ENCODE peak calls at places on chromosomes 1 and 21, in eight cellular contexts. W is SK-N-SH, Q is H1, F is K562, D is HepG2, R is GM12878, U is SK-N-MC, Z is endothelial cell of umbilical vein. X is an unnamed sample.

GRCh38 chr1:95041491-95042165 is 31.1 kb downstream of the ALG14 start:
- DNase-seq in R (no peak), Q (no peak), D (peak), U (peak), W (peak), F (peak), Z (peak), X (peak)

GRCh38 chr1:36137226-36137625 is 12.1 kb downstream of the TRAPPC3 start:
- DNase-seq in W (no peak), F (no peak), Q (no peak), Z (no peak), U (no peak), R (no peak), D (no peak), X (no peak)

GRCh38 chr21:45285266-45285931 is 2.3 kb downstream of the POFUT2 start:
- DNase-seq in R (no peak), D (no peak), W (no peak), F (no peak), U (no peak), Q (no peak), Z (no peak), X (no peak)

GRCh38 chr21:37710555-37711293 is 205.5 kb downstream of the KCNJ6 start:
- DNase-seq in Z (no peak), D (peak), R (no peak), U (no peak), Q (no peak), F (no peak), W (peak), X (no peak)

GRCh38 chr1:203033287-203033686 is 7.0 kb downstream of the PPFIA4 start:
- DNase-seq in F (no peak), R (no peak), D (no peak), Z (no peak), Q (no peak), U (no peak), W (no peak), X (no peak)

GRCh38 chr21:21064353-21064752 is 66.1 kb downstream of the NCAM2 start:
- DNase-seq in Z (no peak), R (no peak), F (no peak), U (no peak), D (no peak), Q (no peak), W (no peak), X (no peak)

GRCh38 chr1:12180903-12181302 is 14.1 kb downstream of the TNFRSF1B start:
- DNase-seq in U (no peak), R (no peak), Z (no peak), D (no peak), Q (no peak), F (no peak), W (no peak), X (no peak)

GRCh38 chr21:45465611-45466329 is 60.8 kb downstream of the COL18A1 start:
- DNase-seq in F (no peak), R (no peak), Q (no peak), D (no peak), Z (no peak), W (peak), U (no peak), X (no peak)

GRCh38 chr21:34845521-34846213 is 176.9 kb downstream of the CLIC6 start:
- DNase-seq in Z (peak), W (no peak), F (no peak), R (peak), U (no peak), D (no peak), Q (no peak), X (peak)

GRCh38 chr1:89035080-89035479 is 12.4 kb upstream of the GBP3 start:
- DNase-seq in Z (no peak), W (no peak), F (no peak), R (no peak), D (no peak), Q (no peak), U (no peak), X (no peak)

DNA sequence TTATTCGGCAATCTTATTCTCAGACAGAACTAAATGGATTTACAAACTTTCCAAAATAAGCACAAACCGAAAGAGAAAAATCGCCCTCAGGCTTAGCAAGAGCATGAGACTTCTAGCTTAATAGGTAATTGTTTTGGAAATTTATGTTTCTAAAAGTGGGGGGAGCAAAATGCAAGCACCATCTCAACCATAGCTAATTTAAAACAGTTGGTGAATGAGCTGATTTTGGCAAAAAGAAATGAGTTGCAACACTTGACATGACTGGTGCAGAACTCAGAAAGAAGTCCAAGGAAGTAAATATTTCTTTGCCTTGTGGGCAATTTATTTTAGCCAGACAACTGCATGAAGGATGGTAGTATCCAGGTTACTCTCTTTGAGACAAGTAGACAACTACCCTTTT is 71.5 kb upstream of the PTGFR start:
- DNase-seq in W (no peak), U (peak), R (no peak), F (no peak), D (no peak), Q (no peak), Z (no peak), X (no peak)
- H3K9ac ChIP-seq in W (no peak), U (peak), R (no peak), F (no peak), D (no peak), Q (no peak), Z (no peak), X (no peak)

GRCh38 chr1:180527270-180527669 is 24.9 kb upstream of the ACBD6 start:
- DNase-seq in W (no peak), Z (peak), U (no peak), R (no peak), Q (no peak), F (peak), D (peak), X (no peak)

GRCh38 chr1:180525696-180526000 is 23.3 kb upstream of the ACBD6 start:
- DNase-seq in Q (no peak), W (peak), Z (no peak), R (no peak), U (no peak), F (no peak), D (no peak), X (no peak)

GRCh38 chr1:180530501-180530900 is 28.1 kb upstream of the ACBD6 start:
- DNase-seq in W (no peak), Q (no peak), F (no peak), R (no peak), Z (peak), D (peak), U (no peak), X (no peak)

GRCh38 chr1:180524915-180525695 is 22.7 kb upstream of the ACBD6 start:
- DNase-seq in R (no peak), Q (no peak), Z (no peak), W (no peak), F (no peak), D (no peak), U (no peak), X (no peak)

DNA sequence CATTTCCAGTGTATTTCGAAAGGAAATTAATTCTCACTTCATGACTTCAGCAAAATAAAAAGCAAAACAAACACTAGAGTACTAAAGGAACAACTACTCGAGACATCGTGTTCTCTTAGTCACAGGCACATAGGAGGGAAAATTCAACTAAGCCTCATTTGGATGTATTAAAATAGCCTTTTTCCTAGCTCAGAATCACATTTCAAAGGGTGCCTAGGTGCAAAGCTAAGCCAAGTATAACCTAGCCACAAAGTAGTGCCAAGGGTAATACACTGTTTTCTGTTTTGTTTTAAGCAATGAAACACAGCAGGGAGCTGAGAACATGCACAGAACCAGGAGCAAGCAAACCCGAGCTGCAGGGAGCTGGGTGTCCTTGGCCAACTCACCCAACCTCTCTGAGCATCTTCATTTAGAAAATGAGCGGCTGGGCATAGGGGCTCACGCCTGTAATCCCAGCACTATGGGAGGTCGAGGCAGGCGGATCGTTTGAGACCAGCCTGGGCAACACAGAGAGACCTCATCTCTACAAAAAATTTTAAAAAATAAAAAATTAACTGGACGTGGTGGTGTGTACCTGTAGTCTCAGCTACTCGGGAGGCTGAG is 26.6 kb upstream of the ACBD6 start:
- DNase-seq in U (no peak), W (no peak), Q (no peak), R (no peak), Z (no peak), F (no peak), D (no peak), X (no peak)
- TF ChIP-seq POLR2AphosphoS5 in U (no peak), W (no peak), Q (no peak), R (no peak), Z (no peak), F (no peak), D (no peak), X (no peak)

GRCh38 chr1:26182372-26182675 is 5.0 kb downstream of the CNKSR1 start:
- DNase-seq in F (no peak), W (no peak), Z (no peak), D (no peak), R (no peak), Q (no peak), U (no peak), X (no peak)

GRCh38 chr1:26184883-26185282 is 5.5 kb upstream of the CATSPER4 start:
- DNase-seq in D (no peak), F (no peak), R (no peak), Q (no peak), Z (no peak), W (no peak), U (no peak), X (no peak)

GRCh38 chr1:26184086-26184485 is 6.3 kb upstream of the CATSPER4 start:
- DNase-seq in R (no peak), W (no peak), Q (no peak), Z (no peak), F (no peak), D (no peak), U (no peak), X (no peak)

GRCh38 chr1:26180010-26180506 is 2.8 kb downstream of the CNKSR1 start:
- DNase-seq in R (no peak), F (no peak), Z (no peak), U (no peak), D (no peak), Q (no peak), W (no peak), X (no peak)

GRCh38 chr1:26181586-26182371 is 4.5 kb downstream of the CNKSR1 start:
- DNase-seq in R (no peak), W (no peak), F (no peak), U (no peak), D (no peak), Q (no peak), Z (no peak), X (no peak)
- H3K9ac ChIP-seq in R (no peak), W (no peak), F (no peak), U (no peak), D (no peak), Q (no peak), Z (no peak), X (no peak)

GRCh38 chr1:33300673-33301072 is 20.2 kb downstream of the A3GALT2 start:
- DNase-seq in U (no peak), F (no peak), Z (no peak), R (no peak), Q (no peak), W (no peak), D (no peak), X (no peak)
- TF ChIP-seq POLR2AphosphoS5 in U (no peak), F (no peak), Z (no peak), R (no peak), Q (no peak), W (no peak), D (no peak), X (no peak)

DNA sequence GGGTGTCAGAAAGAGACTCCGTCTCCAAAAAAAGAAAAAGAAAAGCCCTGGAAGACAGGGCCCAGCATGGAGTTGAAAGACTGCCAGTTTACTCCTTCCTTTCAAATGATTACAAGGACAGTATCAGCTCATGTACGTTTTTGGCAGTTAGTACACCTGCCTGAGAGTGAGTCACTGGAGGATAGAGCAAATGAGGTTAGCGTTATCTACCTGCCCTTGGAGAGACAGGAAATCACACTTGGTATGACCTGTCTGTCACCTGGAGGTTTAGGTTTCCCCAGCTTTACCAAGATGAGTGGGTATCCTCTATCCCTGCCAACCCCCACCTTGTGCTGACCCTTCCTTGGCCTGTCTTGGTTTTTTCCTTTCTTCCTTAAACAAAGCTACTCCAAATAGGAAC is 96.8 kb upstream of the BMP8A start:
- DNase-seq in R (no peak), Q (no peak), W (no peak), F (no peak), U (no peak), D (no peak), Z (no peak), X (peak)
- H3K9ac ChIP-seq in R (no peak), Q (no peak), W (no peak), F (no peak), U (no peak), D (no peak), Z (peak), X (peak)

GRCh38 chr1:18724801-18725200 is 94.2 kb downstream of the PAX7 start:
- DNase-seq in Z (no peak), R (no peak), U (no peak), W (no peak), F (no peak), Q (no peak), D (no peak), X (no peak)

GRCh38 chr1:18724001-18724411 is 93.4 kb downstream of the PAX7 start:
- DNase-seq in R (no peak), U (no peak), Z (no peak), Q (peak), D (no peak), F (no peak), W (peak), X (no peak)

GRCh38 chr1:18722270-18722669 is 91.6 kb downstream of the PAX7 start:
- DNase-seq in Q (no peak), Z (no peak), F (no peak), R (no peak), U (no peak), W (peak), D (no peak), X (no peak)

GRCh38 chr1:18721776-18722175 is 91.1 kb downstream of the PAX7 start:
- DNase-seq in W (no peak), R (no peak), Q (no peak), U (no peak), D (no peak), F (no peak), Z (no peak), X (no peak)

DNA sequence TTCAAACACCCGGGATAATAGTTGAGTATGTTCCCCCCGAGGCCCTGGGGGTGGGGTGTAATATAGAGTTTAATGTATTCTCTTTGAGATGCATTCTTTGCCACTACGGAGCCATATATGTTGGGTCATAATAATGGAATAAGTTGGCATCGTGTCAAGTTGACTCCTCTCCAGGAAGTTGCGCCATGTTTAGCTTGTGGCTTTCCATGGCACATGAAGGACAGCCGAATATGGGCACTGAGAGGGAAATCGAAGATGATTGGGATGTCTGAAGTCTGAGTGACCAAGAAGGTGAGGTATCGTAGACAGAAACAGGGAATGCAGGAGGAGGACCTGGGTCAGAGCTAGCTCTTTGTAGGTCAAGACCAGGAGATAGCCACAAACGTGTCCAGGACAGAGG is 92.6 kb downstream of the PAX7 start:
- DNase-seq in W (no peak), Q (no peak), Z (no peak), R (no peak), F (no peak), D (no peak), U (peak), X (no peak)
- TF ChIP-seq POLR2AphosphoS5 in W (no peak), Q (no peak), Z (no peak), R (no peak), F (no peak), D (no peak), U (no peak), X (no peak)